ENCODE peak calls at places on chromosomes 6 and 20, in seven cellular contexts. Z is SJSA1, M is ascending aorta, V is heart right ventricle, Q is left lung, J is neuronal stem cell, D is IMR-90. C is an unnamed sample.
A peak's percentile ranks its signal among the peaks of the same experiment; 100 is the strongest.

GRCh38 chr20:38175221-38176030 is 10.4 kb upstream of the TGM2 start:
- DNase-seq in Z (no peak), M (no peak), V (no peak), Q (no peak), J (no peak), D (no peak), C (no peak)

GRCh38 chr6:159595173-159595572 is 97.9 kb downstream of the SOD2 start:
- DNase-seq in Z (no peak), M (peak; percentile 87), V (no peak), Q (no peak), J (no peak), D (peak; percentile 63), C (peak; percentile 20)

GRCh38 chr6:155247618-155248017 is 16.2 kb upstream of the CLDN20 start:
- DNase-seq in Z (peak; percentile 74), M (peak; percentile 68), V (no peak), Q (peak; percentile 45), J (no peak), D (peak; percentile 26), C (peak; percentile 91)

GRCh38 chr6:125867483-125867935 is 76.7 kb downstream of the NCOA7 start:
- DNase-seq in Z (no peak), M (no peak), V (no peak), Q (peak; percentile 43), J (no peak), D (peak; percentile 84), C (no peak)

GRCh38 chr6:22247916-22248482 is 48.8 kb downstream of the PRL start:
- DNase-seq in Z (no peak), M (no peak), V (no peak), Q (no peak), J (no peak), D (no peak), C (no peak)

GRCh38 chr6:47938411-47938810 is 156.6 kb downstream of the OPN5 start:
- DNase-seq in Z (no peak), M (no peak), V (no peak), Q (no peak), J (no peak), D (no peak), C (no peak)

GRCh38 chr20:3714092-3714491 is 1.7 kb upstream of the SIGLEC1 start:
- DNase-seq in Z (no peak), M (no peak), V (no peak), Q (no peak), J (no peak), D (no peak), C (no peak)

GRCh38 chr6:108121612-108122011 is 44.2 kb upstream of the NR2E1 start:
- DNase-seq in Z (no peak), M (no peak), V (no peak), Q (no peak), J (no peak), D (no peak), C (no peak)

GRCh38 chr6:119676230-119676629 is 326.7 kb upstream of the MAN1A1 start:
- DNase-seq in Z (no peak), M (no peak), V (no peak), Q (no peak), J (no peak), D (no peak), C (no peak)

GRCh38 chr6:166584046-166584679 is 2.3 kb downstream of the RAMACL start:
- DNase-seq in Z (no peak), M (no peak), V (no peak), Q (no peak), J (no peak), D (no peak), C (no peak)

GRCh38 chr6:69758214-69758613 is 38.6 kb downstream of the LMBRD1 start:
- DNase-seq in Z (no peak), M (no peak), V (no peak), Q (no peak), J (no peak), D (no peak), C (no peak)

GRCh38 chr20:45685896-45686295 is 15.9 kb upstream of the WFDC11 start:
- DNase-seq in Z (no peak), M (no peak), V (no peak), Q (no peak), J (no peak), D (no peak), C (peak; percentile 3)

GRCh38 chr20:40682104-40683045 is 6.7 kb downstream of the MAFB start:
- DNase-seq in Z (no peak), M (no peak), V (no peak), Q (no peak), J (peak; percentile 12), D (no peak), C (no peak)

GRCh38 chr6:5610640-5611039 is 349.3 kb downstream of the FARS2 start:
- DNase-seq in Z (no peak), M (no peak), V (no peak), Q (no peak), J (no peak), D (no peak), C (no peak)

GRCh38 chr6:62045502-62045901 is 240.5 kb downstream of the KHDRBS2 start:
- DNase-seq in Z (no peak), M (no peak), V (no peak), Q (no peak), J (no peak), D (no peak), C (no peak)

GRCh38 chr20:39269031-39269461 is 306.9 kb downstream of the DHX35 start:
- DNase-seq in Z (peak; percentile 47), M (no peak), V (peak; percentile 55), Q (peak; percentile 36), J (peak; percentile 57), D (peak; percentile 3), C (peak; percentile 28)

GRCh38 chr6:21845018-21845417 is 251.5 kb downstream of the SOX4 start:
- DNase-seq in Z (no peak), M (no peak), V (peak; percentile 44), Q (no peak), J (no peak), D (no peak), C (no peak)

GRCh38 chr6:17730078-17730704 is 23.5 kb upstream of the NUP153 start:
- DNase-seq in Z (no peak), M (no peak), V (no peak), Q (no peak), J (no peak), D (no peak), C (no peak)

GRCh38 chr6:62923728-62924127 is 287.5 kb upstream of the FKBP1C start:
- DNase-seq in Z (no peak), M (no peak), V (no peak), Q (no peak), J (no peak), D (no peak), C (no peak)

GRCh38 chr20:47607208-47607613 is 105.5 kb downstream of the NCOA3 start:
- DNase-seq in Z (no peak), M (no peak), V (no peak), Q (no peak), J (no peak), D (peak; percentile 56), C (no peak)

DNA sequence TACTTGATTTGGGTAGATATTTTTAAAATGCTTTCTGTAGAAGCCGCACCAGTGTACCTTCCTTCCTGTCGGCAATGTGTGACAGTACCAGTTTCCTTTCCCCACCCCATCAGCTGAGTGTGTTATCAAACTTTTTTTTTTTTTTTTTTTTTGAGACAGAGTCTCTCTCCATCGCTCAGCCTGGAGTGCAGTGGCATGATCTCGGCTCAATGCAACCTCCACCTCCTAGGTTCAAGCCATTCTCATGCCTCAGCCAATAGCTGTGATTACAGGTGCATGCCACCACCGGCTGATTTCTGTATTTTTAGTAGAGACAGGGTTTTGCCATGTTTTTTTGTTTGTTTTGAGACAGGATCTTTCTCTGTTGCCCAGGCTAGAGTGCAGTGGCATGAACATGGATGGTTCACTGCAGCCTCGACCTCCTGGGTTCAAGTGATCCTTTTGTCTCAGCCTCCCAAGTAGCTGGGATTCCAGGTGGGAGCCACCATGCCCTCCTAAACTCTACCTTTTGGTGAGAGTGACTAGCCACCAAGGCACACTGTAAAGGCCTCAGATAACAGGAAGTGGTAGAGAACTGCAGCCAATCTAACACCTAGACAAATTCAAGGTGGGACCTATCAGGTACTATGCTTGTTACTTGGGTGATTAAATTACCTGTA is 26.5 kb upstream of the ZBTB22 start:
- DNase-seq in Z (no peak), M (no peak), V (no peak), Q (no peak), J (no peak), D (no peak), C (no peak)
- H3K27ac ChIP-seq in Z (no peak overlapping the region), M (no peak overlapping the region), V (no peak overlapping the region), Q (peak overlapping the region; percentile 75), J (no peak overlapping the region), D (no peak overlapping the region), C (no peak overlapping the region)

GRCh38 chr20:36835025-36835424 is 40.9 kb upstream of the TLDC2 start:
- DNase-seq in Z (no peak), M (no peak), V (no peak), Q (no peak), J (no peak), D (no peak), C (no peak)
- H3K4me3 ChIP-seq in Z (no peak overlapping the region), M (peak overlapping the region; percentile 42), V (no peak overlapping the region), Q (no peak overlapping the region), J (no peak overlapping the region), D (no peak overlapping the region), C (no peak overlapping the region)

GRCh38 chr20:24034820-24035219 is 46.2 kb upstream of the GGTLC1 start:
- DNase-seq in Z (no peak), M (no peak), V (no peak), Q (no peak), J (no peak), D (no peak), C (peak; percentile 22)

GRCh38 chr20:24033560-24033959 is 45.0 kb upstream of the GGTLC1 start:
- DNase-seq in Z (no peak), M (no peak), V (no peak), Q (no peak), J (no peak), D (no peak), C (no peak)

GRCh38 chr20:24032412-24032898 is 43.9 kb upstream of the GGTLC1 start:
- DNase-seq in Z (no peak), M (no peak), V (no peak), Q (no peak), J (no peak), D (no peak), C (no peak)

GRCh38 chr20:24027229-24027628 is 38.6 kb upstream of the GGTLC1 start:
- DNase-seq in Z (no peak), M (peak; percentile 79), V (peak; percentile 54), Q (peak; percentile 74), J (no peak), D (no peak), C (peak; percentile 17)

GRCh38 chr20:24033151-24033550 is 44.6 kb upstream of the GGTLC1 start:
- DNase-seq in Z (no peak), M (no peak), V (no peak), Q (no peak), J (no peak), D (no peak), C (no peak)
- H3K27me3 ChIP-seq in Z (no peaks in the 10 kb centered on the region), M (no peaks in the 10 kb centered on the region), V (no peaks in the 10 kb centered on the region), Q (no peaks in the 10 kb centered on the region), J (no peaks in the 10 kb centered on the region), D (no peaks in the 10 kb centered on the region), C (no peaks in the 10 kb centered on the region)

DNA sequence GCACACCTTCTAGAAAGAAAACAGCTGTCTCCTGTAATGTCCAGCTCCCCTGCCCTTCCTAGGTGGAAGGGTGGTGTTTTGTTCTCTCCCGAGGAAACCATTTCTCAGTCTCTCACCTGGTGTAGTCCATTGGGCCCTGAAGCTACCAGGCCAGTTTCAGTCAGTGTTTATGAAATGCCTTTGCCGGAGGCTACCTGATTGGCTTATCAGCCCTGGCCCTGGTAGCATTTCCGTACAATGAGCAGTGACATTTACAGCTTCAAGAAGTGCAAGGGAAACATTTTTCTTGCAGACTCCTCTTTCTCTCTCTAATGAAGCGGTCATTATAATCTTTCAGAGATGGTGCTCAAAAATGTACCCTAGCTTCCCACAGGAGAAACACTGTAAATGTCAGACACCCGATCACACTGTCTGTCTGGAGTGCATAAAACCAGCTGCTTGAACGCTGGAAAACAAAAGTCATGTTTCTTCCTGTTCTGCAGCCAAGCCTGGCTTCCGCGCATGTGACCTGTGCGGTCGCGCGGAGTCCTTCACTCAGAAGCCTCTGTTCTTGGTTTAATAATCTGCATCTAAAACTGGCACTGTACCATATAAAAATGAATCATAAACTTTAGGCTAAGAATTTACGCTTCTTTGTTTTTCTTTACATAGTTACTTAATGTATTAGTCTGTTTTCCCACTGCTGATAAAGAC is 28.4 kb upstream of the SAYSD1 start:
- DNase-seq in Z (no peak), M (no peak), V (no peak), Q (peak; percentile 34), J (no peak), D (no peak), C (no peak)
- H3K27ac ChIP-seq in Z (no peak overlapping the region), M (no peak overlapping the region), V (no peak overlapping the region), Q (no peak overlapping the region), J (no peak overlapping the region), D (no peak overlapping the region), C (no peak overlapping the region)